ENCODE peak calls at places on chromosomes 13 and 19, in ten cellular contexts. E is stimulated activated naive CD4-positive, alpha-beta T cell; K is skeletal muscle cell; S is breast epithelium; R is prostate gland; Z is tibial nerve; A is cardiac muscle cell; C is activated T-helper 1 cell treated with Interleukin-2 at 50 U/mL for 16 hours; Y is left ventricle myocardium inferior; Q is NCI-H774. V is an unnamed sample.

GRCh38 chr13:113916330-113916815 is 52.5 kb upstream of the GAS6 start:
- DNase-seq in E (no peak), K (peak; percentile 74), S (no peak), R (no peak), Z (peak; percentile 53), A (no peak), C (no peak), Y (no peak), Q (no peak), V (no peak)

GRCh38 chr13:110103479-110103878 is 203.5 kb downstream of the COL4A1 start:
- DNase-seq in E (no peak), K (no peak), S (no peak), R (no peak), Z (no peak), A (no peak), C (no peak), Y (no peak), Q (no peak), V (no peak)

GRCh38 chr13:112818040-112818697 is 128.3 kb downstream of the ATP11A start:
- DNase-seq in E (no peak), K (no peak), S (no peak), R (no peak), Z (no peak), A (no peak), C (no peak), Y (no peak), Q (no peak), V (no peak)

GRCh38 chr19:42151735-42152134 is 19.5 kb upstream of the POU2F2 start:
- DNase-seq in E (no peak), K (no peak), S (no peak), R (no peak), Z (no peak), A (no peak), C (no peak), Y (no peak), Q (no peak), V (no peak)

GRCh38 chr19:610801-611505 is 21.3 kb downstream of the HCN2 start:
- DNase-seq in E (peak; percentile 68), K (peak; percentile 87), S (no peak), R (no peak), Z (peak; percentile 61), A (no peak), C (peak; percentile 51), Y (peak; percentile 69), Q (no peak), V (peak; percentile 13)

GRCh38 chr13:36395280-36395679 is 37.0 kb upstream of the CCNA1 start:
- DNase-seq in E (no peak), K (peak; percentile 40), S (no peak), R (no peak), Z (no peak), A (no peak), C (no peak), Y (no peak), Q (no peak), V (peak; percentile 33)

GRCh38 chr19:19106061-19106551 is 32.2 kb downstream of the TMEM161A start:
- DNase-seq in E (no peak), K (no peak), S (no peak), R (no peak), Z (no peak), A (peak; percentile 21), C (no peak), Y (no peak), Q (no peak), V (no peak)

GRCh38 chr19:16042533-16043085 is 33.7 kb upstream of the TPM4 start:
- DNase-seq in E (no peak), K (no peak), S (no peak), R (no peak), Z (no peak), A (no peak), C (no peak), Y (no peak), Q (no peak), V (no peak)

GRCh38 chr13:85558118-85558517 is 241.1 kb downstream of the SLITRK6 start:
- DNase-seq in E (no peak), K (no peak), S (no peak), R (no peak), Z (no peak), A (no peak), C (no peak), Y (no peak), Q (no peak), V (no peak)

GRCh38 chr19:55232284-55232597 is 3.7 kb upstream of the TMEM86B start:
- DNase-seq in E (no peak), K (no peak), S (no peak), R (no peak), Z (no peak), A (peak; percentile 60), C (no peak), Y (no peak), Q (no peak), V (no peak)

GRCh38 chr13:36431204-36432105 is 840 bp upstream of the CCNA1 start:
- DNase-seq in E (no peak), K (no peak), S (no peak), R (no peak), Z (no peak), A (peak; percentile 42), C (no peak), Y (no peak), Q (peak; percentile 13), V (no peak)

GRCh38 chr13:31437975-31438374 is 238.2 kb downstream of the B3GLCT start:
- DNase-seq in E (no peak), K (no peak), S (no peak), R (no peak), Z (no peak), A (no peak), C (no peak), Y (no peak), Q (no peak), V (no peak)

GRCh38 chr13:113092776-113093579 is 12.6 kb upstream of the F7 start:
- DNase-seq in E (no peak), K (no peak), S (no peak), R (no peak), Z (no peak), A (no peak), C (no peak), Y (peak; percentile 8), Q (no peak), V (no peak)

GRCh38 chr19:12272980-12273901 is 21.4 kb downstream of the ZNF44 start:
- DNase-seq in E (no peak), K (no peak), S (no peak), R (no peak), Z (no peak), A (no peak), C (no peak), Y (no peak), Q (no peak), V (no peak)

GRCh38 chr19:38932425-38933179 is 1.9 kb downstream of the MRPS12 start:
- DNase-seq in E (peak; percentile 18), K (no peak), S (no peak), R (no peak), Z (no peak), A (peak; percentile 60), C (no peak), Y (no peak), Q (no peak), V (peak; percentile 71)

GRCh38 chr19:53422551-53422950 is 9.2 kb upstream of the ZNF761 start:
- DNase-seq in E (no peak), K (no peak), S (no peak), R (no peak), Z (no peak), A (no peak), C (no peak), Y (no peak), Q (no peak), V (no peak)

GRCh38 chr19:4352701-4353121 is 9.3 kb downstream of the MPND start:
- DNase-seq in E (peak; percentile 57), K (no peak), S (no peak), R (no peak), Z (peak; percentile 46), A (peak; percentile 76), C (no peak), Y (no peak), Q (no peak), V (peak; percentile 75)

GRCh38 chr19:33375156-33375744 is 1.7 kb downstream of the CEBPG start:
- DNase-seq in E (no peak), K (no peak), S (no peak), R (no peak), Z (no peak), A (no peak), C (no peak), Y (no peak), Q (no peak), V (no peak)

GRCh38 chr13:110478405-110479214 is 82.9 kb downstream of the RAB20 start:
- DNase-seq in E (no peak), K (no peak), S (no peak), R (no peak), Z (no peak), A (no peak), C (no peak), Y (no peak), Q (no peak), V (no peak)

GRCh38 chr19:41957838-41958366 is 1.2 kb downstream of the RABAC1 start:
- DNase-seq in E (no peak), K (peak; percentile 50), S (peak; percentile 71), R (peak; percentile 77), Z (peak; percentile 37), A (peak; percentile 84), C (no peak), Y (peak; percentile 48), Q (peak; percentile 72), V (peak; percentile 52)

GRCh38 chr19:6482343-6482686 is 728 bp upstream of the DENND1C start:
- DNase-seq in E (no peak), K (no peak), S (no peak), R (no peak), Z (no peak), A (no peak), C (no peak), Y (no peak), Q (no peak), V (no peak)

GRCh38 chr13:30441304-30441703 is 19.0 kb downstream of the UBE2L5 start:
- DNase-seq in E (no peak), K (no peak), S (no peak), R (no peak), Z (no peak), A (no peak), C (no peak), Y (no peak), Q (no peak), V (no peak)

V was measured in dermis microvascular lymphatic vessel endothelial cell.